ENCODE peak calls at places on chromosome 10, in six cellular contexts. One of them, this sample, is unnamed. For H3K27me3 and H3K36me3, the result is how much of the 10 kb centered on the place peaks cover.

GRCh38 chr10:13938940-13939339 is 352.2 kb downstream of the PRPF18 start:
- DNase-seq in GM23248: no peak
- DNase-seq in hepatocyte: no peak
- DNase-seq in sigmoid colon: no peak
- DNase-seq in psoas muscle: no peak
- DNase-seq in heart left ventricle: no peak
- DNase-seq in this sample: no peak

GRCh38 chr10:13922591-13922990 is 335.8 kb downstream of the PRPF18 start:
- DNase-seq in sigmoid colon: no peak
- DNase-seq in GM23248: peak
- DNase-seq in heart left ventricle: no peak
- DNase-seq in psoas muscle: no peak
- DNase-seq in hepatocyte: no peak
- DNase-seq in this sample: no peak

GRCh38 chr10:132836248-132836831 is 50.4 kb upstream of the NKX6-2 start:
- DNase-seq in psoas muscle: peak
- DNase-seq in GM23248: no peak
- DNase-seq in sigmoid colon: peak
- DNase-seq in heart left ventricle: peak
- DNase-seq in hepatocyte: no peak
- DNase-seq in this sample: no peak

GRCh38 chr10:86253171-86254072 is 113.2 kb downstream of the GRID1 start:
- DNase-seq in hepatocyte: peak
- DNase-seq in psoas muscle: no peak
- DNase-seq in heart left ventricle: no peak
- DNase-seq in sigmoid colon: no peak
- DNase-seq in GM23248: no peak
- DNase-seq in this sample: no peak

GRCh38 chr10:103125323-103126267 is 67.5 kb downstream of the NT5C2 start:
- DNase-seq in hepatocyte: no peak
- DNase-seq in heart left ventricle: no peak
- DNase-seq in psoas muscle: no peak
- DNase-seq in GM23248: no peak
- DNase-seq in sigmoid colon: no peak
- DNase-seq in this sample: no peak

GRCh38 chr10:96587255-96588059 is 645 bp upstream of the TM9SF3 start:
- DNase-seq in heart left ventricle: no peak
- DNase-seq in hepatocyte: no peak
- DNase-seq in psoas muscle: peak
- DNase-seq in sigmoid colon: peak
- DNase-seq in GM23248: peak
- DNase-seq in this sample: peak

GRCh38 chr10:126425051-126425450 is 36.8 kb upstream of the ADAM12 start:
- DNase-seq in sigmoid colon: no peak
- DNase-seq in GM23248: no peak
- DNase-seq in heart left ventricle: no peak
- DNase-seq in psoas muscle: no peak
- DNase-seq in hepatocyte: no peak
- DNase-seq in this sample: no peak

GRCh38 chr10:125190414-125190813 is 30.1 kb upstream of the CTBP2 start:
- DNase-seq in sigmoid colon: no peak
- DNase-seq in hepatocyte: no peak
- DNase-seq in GM23248: no peak
- DNase-seq in psoas muscle: no peak
- DNase-seq in heart left ventricle: no peak
- DNase-seq in this sample: no peak

GRCh38 chr10:43899224-43899959 is 250.7 kb upstream of the ZNF32 start:
- DNase-seq in heart left ventricle: no peak
- DNase-seq in sigmoid colon: no peak
- DNase-seq in hepatocyte: no peak
- DNase-seq in GM23248: peak
- DNase-seq in psoas muscle: no peak
- DNase-seq in this sample: no peak

DNA sequence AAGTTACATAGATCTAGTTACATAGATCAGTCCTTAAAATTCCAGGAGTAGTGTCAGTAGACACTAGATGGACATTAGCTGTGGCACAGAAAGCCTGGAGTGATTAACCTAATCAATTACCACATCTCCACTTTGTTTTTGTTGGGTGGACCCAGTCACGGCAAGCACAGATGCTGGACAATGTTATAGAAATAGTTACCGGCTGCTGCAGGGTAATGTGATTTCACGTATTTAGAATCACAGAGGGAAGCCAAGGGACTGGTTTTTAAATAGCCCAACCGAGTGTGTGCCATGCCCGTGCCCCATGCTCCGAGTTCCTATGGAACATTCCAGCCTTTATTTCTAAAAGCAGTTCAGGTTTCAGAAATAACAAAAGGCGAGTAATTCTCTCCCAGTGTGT is 2.8 kb downstream of the LGI1 start:
- DNase-seq in GM23248: no peak
- DNase-seq in psoas muscle: no peak
- DNase-seq in heart left ventricle: no peak
- DNase-seq in hepatocyte: no peak
- DNase-seq in sigmoid colon: no peak
- DNase-seq in this sample: no peak
- H3K27me3 ChIP-seq in GM23248: half or more
- H3K27me3 ChIP-seq in psoas muscle: under half
- H3K27me3 ChIP-seq in heart left ventricle: under half
- H3K27me3 ChIP-seq in hepatocyte: under half
- H3K27me3 ChIP-seq in sigmoid colon: under half
- H3K27me3 ChIP-seq in this sample: under half

GRCh38 chr10:78028438-78029293 is 649 bp downstream of the POLR3A start:
- DNase-seq in hepatocyte: peak
- DNase-seq in GM23248: peak
- DNase-seq in heart left ventricle: no peak
- DNase-seq in sigmoid colon: peak
- DNase-seq in psoas muscle: no peak
- DNase-seq in this sample: peak

GRCh38 chr10:78021201-78021600 is 8.1 kb downstream of the POLR3A start:
- DNase-seq in sigmoid colon: no peak
- DNase-seq in psoas muscle: no peak
- DNase-seq in hepatocyte: no peak
- DNase-seq in heart left ventricle: no peak
- DNase-seq in GM23248: no peak
- DNase-seq in this sample: no peak

GRCh38 chr10:78023741-78024140 is 5.6 kb downstream of the POLR3A start:
- DNase-seq in GM23248: no peak
- DNase-seq in hepatocyte: no peak
- DNase-seq in psoas muscle: no peak
- DNase-seq in heart left ventricle: no peak
- DNase-seq in sigmoid colon: no peak
- DNase-seq in this sample: no peak

GRCh38 chr10:78029294-78030226 is at the start of gene POLR3A:
- DNase-seq in hepatocyte: peak
- DNase-seq in heart left ventricle: peak
- DNase-seq in psoas muscle: peak
- DNase-seq in GM23248: peak
- DNase-seq in sigmoid colon: peak
- DNase-seq in this sample: peak

DNA sequence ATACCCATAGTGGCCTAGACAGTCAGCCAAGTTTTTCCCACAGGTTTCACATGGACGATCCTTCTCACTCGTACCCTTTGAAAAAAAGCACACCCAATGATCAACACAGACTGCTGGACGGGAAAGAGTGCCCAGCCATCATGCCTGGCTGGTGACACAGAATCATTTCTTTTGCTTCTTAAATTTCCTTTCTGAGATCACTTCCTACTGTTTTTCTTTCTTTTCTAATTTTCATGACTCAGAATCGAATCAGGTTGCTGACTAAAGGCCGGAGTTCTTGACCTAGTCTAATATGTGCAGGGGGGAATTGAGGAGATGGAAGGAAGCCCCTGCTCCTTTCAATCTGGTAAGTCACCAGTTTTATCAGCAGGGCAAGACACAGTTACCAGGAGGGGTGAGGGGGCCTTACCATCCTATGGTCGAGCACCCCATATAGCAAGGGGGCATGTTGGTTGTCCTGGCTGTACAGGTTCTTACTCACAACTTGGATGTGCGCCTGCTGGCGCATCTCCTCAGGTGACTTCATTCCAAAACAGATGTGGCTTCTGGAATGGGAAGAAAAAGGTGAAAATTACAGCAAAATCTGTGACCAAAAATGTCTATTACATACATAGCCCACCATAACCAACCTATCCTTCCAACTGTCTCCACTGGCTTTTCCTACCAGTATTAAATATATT is 3.5 kb downstream of the POLR3A start:
- DNase-seq in psoas muscle: no peak
- DNase-seq in hepatocyte: no peak
- DNase-seq in GM23248: peak
- DNase-seq in heart left ventricle: no peak
- DNase-seq in sigmoid colon: no peak
- DNase-seq in this sample: no peak
- H3K36me3 ChIP-seq in psoas muscle: under half
- H3K36me3 ChIP-seq in hepatocyte: under half
- H3K36me3 ChIP-seq in GM23248: under half
- H3K36me3 ChIP-seq in heart left ventricle: half or more
- H3K36me3 ChIP-seq in sigmoid colon: under half
- H3K36me3 ChIP-seq in this sample: under half

DNA sequence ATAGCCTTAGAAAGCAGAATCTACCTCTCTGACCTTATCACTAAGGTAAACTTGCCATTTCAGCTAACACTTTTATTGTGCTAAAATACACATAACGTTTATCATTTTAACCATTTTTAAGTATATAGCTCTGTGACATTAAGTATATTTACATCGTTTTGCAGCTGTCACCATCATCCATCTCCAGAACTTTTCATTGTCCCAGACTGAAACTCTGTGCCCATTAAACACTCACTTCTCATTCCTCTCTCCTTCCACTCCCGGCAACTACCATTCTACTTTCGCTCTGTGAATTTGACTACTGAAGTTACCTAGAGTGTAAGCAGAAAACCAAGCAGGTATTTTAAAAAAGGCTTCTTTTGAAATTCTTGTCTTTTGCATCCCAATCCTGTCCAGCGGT is 1.3 kb downstream of the DDX50 start:
- DNase-seq in sigmoid colon: no peak
- DNase-seq in hepatocyte: no peak
- DNase-seq in heart left ventricle: no peak
- DNase-seq in GM23248: no peak
- DNase-seq in psoas muscle: no peak
- DNase-seq in this sample: no peak
- H3K4me3 ChIP-seq in sigmoid colon: no peak
- H3K4me3 ChIP-seq in hepatocyte: peak
- H3K4me3 ChIP-seq in heart left ventricle: peak
- H3K4me3 ChIP-seq in GM23248: peak
- H3K4me3 ChIP-seq in psoas muscle: peak
- H3K4me3 ChIP-seq in this sample: no peak

GRCh38 chr10:99522078-99522479 is 10.7 kb upstream of the NKX2-3 start:
- DNase-seq in sigmoid colon: peak
- DNase-seq in psoas muscle: no peak
- DNase-seq in GM23248: no peak
- DNase-seq in hepatocyte: no peak
- DNase-seq in heart left ventricle: no peak
- DNase-seq in this sample: no peak

GRCh38 chr10:99521474-99522077 is 11.2 kb upstream of the NKX2-3 start:
- DNase-seq in sigmoid colon: peak
- DNase-seq in GM23248: no peak
- DNase-seq in psoas muscle: no peak
- DNase-seq in heart left ventricle: no peak
- DNase-seq in hepatocyte: no peak
- DNase-seq in this sample: no peak

GRCh38 chr10:99520040-99520803 is 12.5 kb upstream of the NKX2-3 start:
- DNase-seq in sigmoid colon: peak
- DNase-seq in heart left ventricle: no peak
- DNase-seq in hepatocyte: peak
- DNase-seq in psoas muscle: no peak
- DNase-seq in GM23248: no peak
- DNase-seq in this sample: no peak

GRCh38 chr10:99519690-99520039 is 13.1 kb upstream of the NKX2-3 start:
- DNase-seq in heart left ventricle: no peak
- DNase-seq in GM23248: no peak
- DNase-seq in hepatocyte: no peak
- DNase-seq in psoas muscle: no peak
- DNase-seq in sigmoid colon: no peak
- DNase-seq in this sample: no peak

DNA sequence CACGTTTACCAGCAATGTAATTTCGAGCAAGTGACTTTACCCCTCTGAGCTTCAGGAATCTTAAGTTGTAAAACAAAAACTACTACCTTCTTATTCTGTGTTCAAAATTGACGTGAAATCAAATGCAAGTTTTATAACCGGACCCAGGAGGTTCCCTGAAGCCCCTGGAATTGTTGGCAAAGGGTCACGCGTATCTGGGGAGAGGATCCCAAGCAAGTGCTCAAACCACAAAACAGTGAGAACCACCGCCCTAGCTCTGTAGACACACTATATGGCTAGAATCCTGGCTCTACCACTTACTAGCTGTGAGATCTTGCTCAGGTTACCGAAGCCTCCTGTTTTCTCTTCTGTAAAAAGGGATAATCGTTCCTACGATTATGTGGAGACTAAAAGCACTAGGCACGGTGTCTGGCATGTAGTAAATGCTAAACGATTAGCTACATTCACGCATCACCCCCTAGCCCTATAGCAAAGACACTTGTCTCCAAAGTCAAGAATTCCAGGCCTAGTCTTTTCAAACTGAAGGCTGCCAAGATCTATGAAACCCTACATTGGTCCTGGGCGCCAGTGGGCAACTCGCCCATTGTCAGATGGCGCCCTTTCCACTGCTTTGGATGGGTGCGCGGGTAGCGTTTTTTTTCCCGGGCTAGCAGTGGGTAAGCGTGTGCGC is 11.8 kb upstream of the NKX2-3 start:
- DNase-seq in sigmoid colon: no peak
- DNase-seq in psoas muscle: no peak
- DNase-seq in GM23248: no peak
- DNase-seq in hepatocyte: no peak
- DNase-seq in heart left ventricle: no peak
- DNase-seq in this sample: no peak
- H3K27me3 ChIP-seq in sigmoid colon: under half
- H3K27me3 ChIP-seq in psoas muscle: under half
- H3K27me3 ChIP-seq in GM23248: half or more
- H3K27me3 ChIP-seq in hepatocyte: half or more
- H3K27me3 ChIP-seq in heart left ventricle: half or more
- H3K27me3 ChIP-seq in this sample: under half

GRCh38 chr10:100349087-100349486 is 2.1 kb downstream of the SCD start:
- DNase-seq in GM23248: no peak
- DNase-seq in heart left ventricle: no peak
- DNase-seq in hepatocyte: no peak
- DNase-seq in psoas muscle: no peak
- DNase-seq in sigmoid colon: no peak
- DNase-seq in this sample: no peak
- H3K36me3 ChIP-seq in GM23248: under half
- H3K36me3 ChIP-seq in heart left ventricle: under half
- H3K36me3 ChIP-seq in hepatocyte: under half
- H3K36me3 ChIP-seq in psoas muscle: under half
- H3K36me3 ChIP-seq in sigmoid colon: under half
- H3K36me3 ChIP-seq in this sample: under half

DNA sequence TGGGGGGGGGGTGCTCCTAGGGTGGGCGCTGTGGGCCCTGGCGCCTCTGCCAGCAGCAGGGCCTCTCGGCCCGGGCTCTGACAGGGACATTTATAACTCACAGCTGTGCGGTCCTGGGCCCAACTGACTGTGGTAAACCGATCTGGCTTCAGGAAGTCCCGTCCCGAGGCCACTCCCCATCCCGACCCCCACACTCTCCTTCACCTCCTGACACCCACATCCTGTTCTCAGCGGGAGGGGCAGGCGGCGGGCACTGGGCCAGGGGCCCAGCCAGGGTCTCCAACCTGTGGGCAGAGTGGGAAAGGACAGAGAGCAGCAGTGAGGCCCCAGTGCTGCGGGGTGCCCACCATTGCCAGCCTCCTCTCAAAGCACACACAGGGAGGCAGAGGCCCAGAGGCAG is 69.1 kb downstream of the ZMIZ1 start:
- DNase-seq in GM23248: no peak
- DNase-seq in psoas muscle: peak
- DNase-seq in sigmoid colon: peak
- DNase-seq in hepatocyte: no peak
- DNase-seq in heart left ventricle: no peak
- DNase-seq in this sample: no peak
- H3K4me3 ChIP-seq in GM23248: no peak
- H3K4me3 ChIP-seq in psoas muscle: peak
- H3K4me3 ChIP-seq in sigmoid colon: no peak
- H3K4me3 ChIP-seq in hepatocyte: no peak
- H3K4me3 ChIP-seq in heart left ventricle: no peak
- H3K4me3 ChIP-seq in this sample: peak